ENCODE peak calls at places on chromosomes 7 and 10, in four cellular contexts. One of them, this sample, is unnamed.

GRCh38 chr7:39248041-39248692 is 270.5 kb downstream of the POU6F2 start:
- DNase-seq in GM12878: no peak
- DNase-seq in HepG2: no peak
- DNase-seq in K562: no peak
- DNase-seq in this sample: no peak

GRCh38 chr7:97118306-97118917 is 914 bp downstream of the SDHAF3 start:
- DNase-seq in K562: no peak
- DNase-seq in GM12878: no peak
- DNase-seq in HepG2: no peak
- DNase-seq in this sample: no peak

GRCh38 chr7:64098-64521 is 128.3 kb upstream of the FAM20C start:
- DNase-seq in HepG2: peak; percentile 18
- DNase-seq in GM12878: no peak
- DNase-seq in K562: peak; percentile 39
- DNase-seq in this sample: peak; percentile 41

GRCh38 chr7:134886353-134887057 is 99.8 kb upstream of the AGBL3 start:
- DNase-seq in HepG2: peak; percentile 21
- DNase-seq in K562: no peak
- DNase-seq in GM12878: no peak
- DNase-seq in this sample: peak; percentile 14

GRCh38 chr7:155919400-155920067 is 107.3 kb upstream of the SHH start:
- DNase-seq in HepG2: no peak
- DNase-seq in K562: no peak
- DNase-seq in GM12878: no peak
- DNase-seq in this sample: no peak

GRCh38 chr7:116499168-116500070 is at the start of gene CAV2:
- DNase-seq in K562: peak; percentile 96
- DNase-seq in GM12878: no peak
- DNase-seq in HepG2: no peak
- DNase-seq in this sample: peak; percentile 82

GRCh38 chr10:22605168-22605567 is 109.2 kb downstream of the PIP4K2A start:
- DNase-seq in GM12878: peak; percentile 82
- DNase-seq in HepG2: no peak
- DNase-seq in K562: no peak
- DNase-seq in this sample: no peak

GRCh38 chr7:44645696-44646095 is 39.3 kb downstream of the OGDH start:
- DNase-seq in GM12878: no peak
- DNase-seq in K562: no peak
- DNase-seq in HepG2: no peak
- DNase-seq in this sample: no peak

GRCh38 chr7:34659676-34660075 is 1.7 kb downstream of the NPSR1 start:
- DNase-seq in HepG2: no peak
- DNase-seq in K562: no peak
- DNase-seq in GM12878: no peak
- DNase-seq in this sample: no peak

GRCh38 chr7:81173766-81174281 is 255.0 kb upstream of the SEMA3C start:
- DNase-seq in K562: no peak
- DNase-seq in GM12878: no peak
- DNase-seq in HepG2: no peak
- DNase-seq in this sample: no peak

DNA sequence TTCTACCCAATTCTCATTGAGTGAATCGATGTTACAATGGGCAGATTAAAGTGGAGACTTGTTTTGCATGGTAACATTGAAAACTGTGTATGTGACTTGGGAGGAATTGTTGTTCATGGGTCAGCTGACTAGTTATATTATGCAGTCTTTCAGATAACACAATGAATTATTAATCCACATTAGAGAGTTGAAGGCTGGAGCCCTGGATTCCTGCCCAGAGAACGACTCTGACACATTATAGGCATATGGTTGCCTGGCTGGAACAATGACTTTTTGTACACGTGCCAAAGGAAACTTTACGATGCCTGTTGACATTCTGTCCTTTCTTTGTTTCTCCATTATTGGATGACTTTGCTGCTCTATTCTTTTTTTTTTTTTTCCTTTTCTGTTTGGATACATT is 52.3 kb upstream of the TMEM229A start:
- DNase-seq in HepG2: no peak
- DNase-seq in K562: no peak
- DNase-seq in GM12878: no peak
- DNase-seq in this sample: no peak
- TF ChIP-seq POLR2AphosphoS2 in HepG2: no peak
- TF ChIP-seq POLR2AphosphoS2 in K562: no peak
- TF ChIP-seq POLR2AphosphoS2 in GM12878: no peak
- TF ChIP-seq POLR2AphosphoS2 in this sample: no peak

GRCh38 chr10:89515031-89515841 is 20.2 kb downstream of the SLC16A12 start:
- DNase-seq in GM12878: no peak
- DNase-seq in K562: no peak
- DNase-seq in HepG2: no peak
- DNase-seq in this sample: no peak

GRCh38 chr10:89513206-89513605 is 22.2 kb downstream of the SLC16A12 start:
- DNase-seq in K562: no peak
- DNase-seq in HepG2: no peak
- DNase-seq in GM12878: no peak
- DNase-seq in this sample: no peak

GRCh38 chr10:89518876-89519842 is 16.2 kb downstream of the SLC16A12 start:
- DNase-seq in GM12878: no peak
- DNase-seq in K562: no peak
- DNase-seq in HepG2: no peak
- DNase-seq in this sample: no peak

GRCh38 chr10:89518108-89518507 is 17.3 kb downstream of the SLC16A12 start:
- DNase-seq in GM12878: no peak
- DNase-seq in HepG2: no peak
- DNase-seq in K562: no peak
- DNase-seq in this sample: no peak

DNA sequence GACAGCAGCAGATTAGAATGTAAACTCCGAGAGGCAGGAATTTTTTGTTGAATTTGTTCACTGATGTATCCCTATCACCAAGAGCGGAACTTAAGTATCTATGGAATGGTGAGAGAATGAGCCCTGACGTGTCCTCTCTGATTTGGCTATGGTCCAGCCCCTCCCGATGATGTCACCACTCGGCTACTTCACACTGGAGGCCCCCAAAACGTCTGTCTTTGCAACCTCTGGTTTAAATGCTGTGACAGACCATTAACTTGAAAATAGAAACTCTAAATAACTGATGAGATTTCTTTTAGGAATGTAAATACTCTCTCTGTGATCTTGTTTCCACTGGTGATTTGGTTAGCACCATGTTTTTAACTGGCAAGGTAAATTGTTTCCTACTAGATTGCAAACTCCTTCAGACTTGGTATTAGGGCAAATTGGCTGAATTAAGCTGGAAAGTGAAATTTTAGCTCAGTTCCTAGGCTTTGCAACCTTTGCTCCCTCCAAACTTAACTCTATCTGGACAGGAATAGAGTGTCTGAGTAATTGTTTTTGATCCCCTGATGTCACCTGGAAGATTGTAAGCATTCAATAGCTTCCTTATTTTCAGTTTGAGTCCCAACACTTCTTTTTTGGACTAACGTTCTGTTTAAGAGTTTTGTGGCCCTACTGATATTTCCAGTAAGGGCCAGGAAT is 19.1 kb downstream of the SLC16A12 start:
- DNase-seq in HepG2: no peak
- DNase-seq in K562: no peak
- DNase-seq in GM12878: no peak
- DNase-seq in this sample: peak; percentile 27
- H3K4me3 ChIP-seq in HepG2: no peak overlapping the region
- H3K4me3 ChIP-seq in K562: no peak overlapping the region
- H3K4me3 ChIP-seq in GM12878: no peak overlapping the region
- H3K4me3 ChIP-seq in this sample: no peak overlapping the region

GRCh38 chr10:89535185-89536012 is at the start of gene SLC16A12:
- DNase-seq in K562: no peak
- DNase-seq in GM12878: no peak
- DNase-seq in HepG2: no peak
- DNase-seq in this sample: no peak
- TF ChIP-seq SMC3 in K562: no peak
- TF ChIP-seq SMC3 in GM12878: no peak
- TF ChIP-seq SMC3 in HepG2: no peak
- TF ChIP-seq SMC3 in this sample: no peak

GRCh38 chr10:17657116-17657500 is 13.2 kb downstream of the STAM start:
- DNase-seq in GM12878: no peak
- DNase-seq in HepG2: no peak
- DNase-seq in K562: no peak
- DNase-seq in this sample: no peak

GRCh38 chr10:17659328-17659727 is 15.4 kb downstream of the STAM start:
- DNase-seq in HepG2: no peak
- DNase-seq in K562: no peak
- DNase-seq in GM12878: no peak
- DNase-seq in this sample: no peak

GRCh38 chr10:17652585-17652984 is 8.6 kb downstream of the STAM start:
- DNase-seq in HepG2: no peak
- DNase-seq in GM12878: no peak
- DNase-seq in K562: no peak
- DNase-seq in this sample: no peak

GRCh38 chr10:17655009-17655408 is 11.1 kb downstream of the STAM start:
- DNase-seq in GM12878: no peak
- DNase-seq in K562: no peak
- DNase-seq in HepG2: no peak
- DNase-seq in this sample: no peak

GRCh38 chr10:17655567-17656146 is 11.7 kb downstream of the STAM start:
- DNase-seq in K562: peak; percentile 39
- DNase-seq in HepG2: peak; percentile 67
- DNase-seq in GM12878: peak; percentile 64
- DNase-seq in this sample: no peak
- TF ChIP-seq POLR2AphosphoS2 in K562: no peak
- TF ChIP-seq POLR2AphosphoS2 in HepG2: no peak
- TF ChIP-seq POLR2AphosphoS2 in GM12878: no peak
- TF ChIP-seq POLR2AphosphoS2 in this sample: no peak

GRCh38 chr7:16954326-16954725 is 72.5 kb upstream of the AGR3 start:
- DNase-seq in GM12878: no peak
- DNase-seq in K562: no peak
- DNase-seq in HepG2: no peak
- DNase-seq in this sample: no peak

DNA sequence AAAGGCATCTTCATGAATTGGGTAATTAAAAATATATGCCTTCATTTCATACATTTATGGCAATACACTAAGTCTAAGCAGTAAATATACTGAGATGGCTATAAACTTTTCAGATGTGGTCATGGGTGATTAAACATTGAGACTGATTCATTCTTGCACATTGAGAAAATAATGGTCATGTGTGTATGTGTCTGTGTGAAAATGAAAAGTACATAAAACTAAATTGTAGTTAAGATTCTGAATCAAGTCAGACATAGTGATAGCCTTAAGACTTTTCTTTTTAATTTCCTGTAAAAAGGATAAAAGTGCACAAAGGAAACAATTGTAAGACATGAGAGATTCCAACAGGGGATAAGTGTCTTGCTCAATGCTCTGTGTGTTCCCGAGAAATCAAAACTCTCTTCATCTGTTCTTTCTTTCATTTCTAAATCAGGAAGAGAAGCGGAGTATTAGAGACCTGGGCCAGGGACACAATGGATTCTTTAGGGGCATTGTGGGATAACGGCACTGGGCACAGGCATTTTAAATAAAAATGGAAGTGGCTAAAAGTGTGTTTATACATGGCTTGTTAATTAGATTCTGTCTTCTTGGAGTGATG is 69.8 kb upstream of the AGR3 start:
- DNase-seq in K562: no peak
- DNase-seq in GM12878: no peak
- DNase-seq in HepG2: no peak
- DNase-seq in this sample: no peak
- H3K4me3 ChIP-seq in K562: no peak overlapping the region
- H3K4me3 ChIP-seq in GM12878: no peak overlapping the region
- H3K4me3 ChIP-seq in HepG2: no peak overlapping the region
- H3K4me3 ChIP-seq in this sample: no peak overlapping the region

GRCh38 chr10:29328988-29329387 is 40.1 kb downstream of the LYZL1 start:
- DNase-seq in GM12878: no peak
- DNase-seq in HepG2: no peak
- DNase-seq in K562: no peak
- DNase-seq in this sample: no peak
- TF ChIP-seq SMC3 in GM12878: no peak
- TF ChIP-seq SMC3 in HepG2: no peak
- TF ChIP-seq SMC3 in K562: no peak
- TF ChIP-seq SMC3 in this sample: no peak

DNA sequence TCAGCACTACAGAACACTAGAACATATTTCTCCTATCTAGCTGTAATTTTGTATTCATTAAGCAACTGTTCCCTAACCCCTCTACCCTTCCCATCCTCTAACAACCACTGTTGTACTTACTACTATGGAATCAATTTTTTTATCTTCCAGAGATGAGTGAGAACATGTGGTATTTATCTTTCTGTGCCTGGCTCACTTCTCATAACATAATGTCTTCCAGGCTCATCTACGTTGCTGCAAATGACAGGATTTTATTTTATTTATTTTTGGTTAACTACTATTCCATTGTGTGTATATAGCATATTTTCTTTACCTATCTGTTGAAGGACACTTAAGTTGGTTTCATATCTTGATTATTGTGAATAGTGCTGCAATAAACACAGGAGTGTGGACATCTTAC is 200.9 kb upstream of the CHRM2 start:
- DNase-seq in HepG2: no peak
- DNase-seq in K562: no peak
- DNase-seq in GM12878: no peak
- DNase-seq in this sample: no peak
- TF ChIP-seq POLR2AphosphoS2 in HepG2: no peak
- TF ChIP-seq POLR2AphosphoS2 in K562: no peak
- TF ChIP-seq POLR2AphosphoS2 in GM12878: no peak
- TF ChIP-seq POLR2AphosphoS2 in this sample: no peak

This sample was measured in A549.